ENCODE peak calls at places on chromosomes 3 and 15, in five cellular contexts. One of them, this sample, is unnamed.

GRCh38 chr3:40299721-40300335 is 9.7 kb upstream of the EIF1B start:
- DNase-seq in H1: no peak
- DNase-seq in GM12878: no peak
- DNase-seq in K562: no peak
- DNase-seq in HepG2: no peak
- DNase-seq in this sample: no peak

GRCh38 chr3:180979949-180980348 is 9.6 kb downstream of the DNAJC19 start:
- DNase-seq in HepG2: no peak
- DNase-seq in H1: no peak
- DNase-seq in GM12878: no peak
- DNase-seq in K562: no peak
- DNase-seq in this sample: no peak

GRCh38 chr3:169744332-169745054 is 20.4 kb downstream of the TERC start:
- DNase-seq in HepG2: no peak
- DNase-seq in H1: no peak
- DNase-seq in K562: no peak
- DNase-seq in GM12878: no peak
- DNase-seq in this sample: peak; percentile 44

GRCh38 chr3:141095546-141095937 is 44.4 kb downstream of the SPSB4 start:
- DNase-seq in K562: no peak
- DNase-seq in H1: no peak
- DNase-seq in GM12878: no peak
- DNase-seq in HepG2: no peak
- DNase-seq in this sample: no peak

GRCh38 chr3:55409802-55410201 is 77.3 kb downstream of the WNT5A start:
- DNase-seq in GM12878: no peak
- DNase-seq in K562: no peak
- DNase-seq in HepG2: no peak
- DNase-seq in H1: no peak
- DNase-seq in this sample: no peak

GRCh38 chr3:128453521-128454309 is 13.0 kb downstream of the DNAJB8 start:
- DNase-seq in HepG2: no peak
- DNase-seq in K562: no peak
- DNase-seq in H1: no peak
- DNase-seq in GM12878: no peak
- DNase-seq in this sample: no peak

GRCh38 chr3:10340046-10340445 is 19.1 kb upstream of the SEC13 start:
- DNase-seq in H1: no peak
- DNase-seq in GM12878: no peak
- DNase-seq in K562: no peak
- DNase-seq in HepG2: no peak
- DNase-seq in this sample: no peak

GRCh38 chr3:32757618-32758374 is 60.0 kb upstream of the TRIM71 start:
- DNase-seq in H1: no peak
- DNase-seq in K562: peak; percentile 34
- DNase-seq in GM12878: no peak
- DNase-seq in HepG2: peak; percentile 50
- DNase-seq in this sample: no peak

GRCh38 chr3:144032531-144033234 is 61.1 kb downstream of the DIPK2A start:
- DNase-seq in HepG2: no peak
- DNase-seq in GM12878: peak; percentile 21
- DNase-seq in K562: no peak
- DNase-seq in H1: no peak
- DNase-seq in this sample: no peak

GRCh38 chr3:144033863-144034262 is 62.2 kb downstream of the DIPK2A start:
- DNase-seq in H1: no peak
- DNase-seq in GM12878: no peak
- DNase-seq in HepG2: no peak
- DNase-seq in K562: no peak
- DNase-seq in this sample: no peak

GRCh38 chr3:144033235-144033579 is 61.6 kb downstream of the DIPK2A start:
- DNase-seq in H1: no peak
- DNase-seq in HepG2: no peak
- DNase-seq in GM12878: no peak
- DNase-seq in K562: no peak
- DNase-seq in this sample: no peak

GRCh38 chr3:144029769-144030168 is 58.1 kb downstream of the DIPK2A start:
- DNase-seq in HepG2: no peak
- DNase-seq in K562: no peak
- DNase-seq in GM12878: no peak
- DNase-seq in H1: no peak
- DNase-seq in this sample: no peak

GRCh38 chr3:144031938-144032337 is 60.3 kb downstream of the DIPK2A start:
- DNase-seq in K562: no peak
- DNase-seq in H1: no peak
- DNase-seq in GM12878: no peak
- DNase-seq in HepG2: no peak
- DNase-seq in this sample: no peak
- TF ChIP-seq CREB1 in K562: no peak
- TF ChIP-seq CREB1 in H1: no peak
- TF ChIP-seq CREB1 in GM12878: no peak
- TF ChIP-seq CREB1 in HepG2: no peak
- TF ChIP-seq CREB1 in this sample: no peak

DNA sequence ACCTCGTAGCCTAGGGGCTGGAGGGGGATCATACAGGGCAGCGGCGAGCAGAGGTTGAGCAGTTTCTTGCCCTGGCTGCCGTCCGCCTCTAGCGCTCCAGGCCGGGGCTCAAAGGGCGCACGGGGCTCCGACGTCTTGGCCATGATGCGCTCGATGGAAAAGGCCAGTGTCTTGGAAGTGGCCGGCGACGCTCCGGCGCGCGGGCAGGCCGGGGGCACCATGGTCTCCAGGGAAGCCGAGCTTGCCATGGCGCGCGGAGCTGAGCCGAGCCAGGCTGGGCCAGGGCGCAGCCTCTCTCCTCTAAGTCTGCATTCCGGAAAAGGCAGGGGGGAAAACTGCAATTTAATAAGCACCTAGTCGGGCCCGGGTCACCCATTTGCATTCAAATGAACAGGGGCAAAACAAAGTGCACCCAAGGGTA is 719 bp downstream of the FEZF2 start:
- DNase-seq in K562: no peak
- DNase-seq in HepG2: no peak
- DNase-seq in GM12878: no peak
- DNase-seq in H1: no peak
- DNase-seq in this sample: no peak
- TF ChIP-seq EZH2 in K562: no peak
- TF ChIP-seq EZH2 in HepG2: no peak
- TF ChIP-seq EZH2 in GM12878: no peak
- TF ChIP-seq EZH2 in H1: peak; percentile 91
- TF ChIP-seq EZH2 in this sample: peak; percentile 91

GRCh38 chr15:82999905-83000671 is 11.4 kb downstream of the C15orf40 start:
- DNase-seq in K562: peak; percentile 27
- DNase-seq in H1: peak; percentile 43
- DNase-seq in GM12878: peak; percentile 43
- DNase-seq in HepG2: peak; percentile 28
- DNase-seq in this sample: peak; percentile 75
- TF ChIP-seq CREB1 in K562: no peak
- TF ChIP-seq CREB1 in H1: no peak
- TF ChIP-seq CREB1 in GM12878: no peak
- TF ChIP-seq CREB1 in HepG2: no peak
- TF ChIP-seq CREB1 in this sample: no peak

DNA sequence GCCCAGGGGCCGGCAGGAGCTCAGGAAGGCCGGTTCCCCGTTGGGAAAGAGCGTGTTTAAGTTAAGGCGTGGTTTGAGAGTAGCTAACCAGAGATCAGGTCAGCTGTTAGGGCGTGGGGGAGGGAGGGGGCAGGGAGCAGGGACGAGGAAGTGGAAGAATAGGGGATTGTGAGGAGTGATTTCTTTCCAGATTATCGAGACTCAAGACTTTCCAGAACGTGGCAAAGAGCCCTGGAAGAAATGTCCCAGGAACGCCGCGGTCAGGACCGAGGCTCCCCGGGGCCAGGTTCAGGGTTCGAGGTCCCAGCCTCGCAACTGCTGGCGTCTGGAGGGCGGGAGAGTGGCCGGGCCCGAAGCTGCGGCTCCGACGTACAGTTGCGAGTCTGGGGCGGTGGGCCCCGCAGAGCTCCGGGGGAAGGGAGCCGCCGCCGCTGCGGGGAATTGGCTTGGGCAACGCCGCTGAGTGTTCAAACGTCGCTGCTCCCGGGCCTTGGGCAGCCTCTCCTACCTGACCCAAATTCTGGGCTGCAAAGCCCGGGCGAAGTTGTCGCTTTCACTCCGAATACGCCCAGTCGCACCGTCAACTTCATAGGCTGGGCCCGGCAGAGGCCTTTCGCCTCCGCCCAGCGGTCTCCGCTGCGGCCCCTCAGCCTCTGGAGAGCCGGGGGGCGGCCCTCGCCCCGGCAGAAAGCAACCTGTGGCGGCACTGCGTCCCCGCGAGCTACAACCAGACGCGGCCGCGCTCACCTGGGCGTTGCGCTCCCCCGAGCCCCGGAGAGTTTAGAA is 9.5 kb downstream of the ISL2 start:
- DNase-seq in H1: peak; percentile 77
- DNase-seq in K562: no peak
- DNase-seq in HepG2: peak; percentile 61
- DNase-seq in GM12878: no peak
- DNase-seq in this sample: peak; percentile 80
- TF ChIP-seq EZH2 in H1: no peak
- TF ChIP-seq EZH2 in K562: no peak
- TF ChIP-seq EZH2 in HepG2: no peak
- TF ChIP-seq EZH2 in GM12878: no peak
- TF ChIP-seq EZH2 in this sample: peak; percentile 3

GRCh38 chr3:30098656-30099454 is 507.5 kb upstream of the TGFBR2 start:
- DNase-seq in K562: no peak
- DNase-seq in GM12878: no peak
- DNase-seq in HepG2: peak; percentile 12
- DNase-seq in H1: no peak
- DNase-seq in this sample: no peak
- TF ChIP-seq CREB1 in K562: no peak
- TF ChIP-seq CREB1 in GM12878: no peak
- TF ChIP-seq CREB1 in HepG2: no peak
- TF ChIP-seq CREB1 in H1: no peak
- TF ChIP-seq CREB1 in this sample: no peak

DNA sequence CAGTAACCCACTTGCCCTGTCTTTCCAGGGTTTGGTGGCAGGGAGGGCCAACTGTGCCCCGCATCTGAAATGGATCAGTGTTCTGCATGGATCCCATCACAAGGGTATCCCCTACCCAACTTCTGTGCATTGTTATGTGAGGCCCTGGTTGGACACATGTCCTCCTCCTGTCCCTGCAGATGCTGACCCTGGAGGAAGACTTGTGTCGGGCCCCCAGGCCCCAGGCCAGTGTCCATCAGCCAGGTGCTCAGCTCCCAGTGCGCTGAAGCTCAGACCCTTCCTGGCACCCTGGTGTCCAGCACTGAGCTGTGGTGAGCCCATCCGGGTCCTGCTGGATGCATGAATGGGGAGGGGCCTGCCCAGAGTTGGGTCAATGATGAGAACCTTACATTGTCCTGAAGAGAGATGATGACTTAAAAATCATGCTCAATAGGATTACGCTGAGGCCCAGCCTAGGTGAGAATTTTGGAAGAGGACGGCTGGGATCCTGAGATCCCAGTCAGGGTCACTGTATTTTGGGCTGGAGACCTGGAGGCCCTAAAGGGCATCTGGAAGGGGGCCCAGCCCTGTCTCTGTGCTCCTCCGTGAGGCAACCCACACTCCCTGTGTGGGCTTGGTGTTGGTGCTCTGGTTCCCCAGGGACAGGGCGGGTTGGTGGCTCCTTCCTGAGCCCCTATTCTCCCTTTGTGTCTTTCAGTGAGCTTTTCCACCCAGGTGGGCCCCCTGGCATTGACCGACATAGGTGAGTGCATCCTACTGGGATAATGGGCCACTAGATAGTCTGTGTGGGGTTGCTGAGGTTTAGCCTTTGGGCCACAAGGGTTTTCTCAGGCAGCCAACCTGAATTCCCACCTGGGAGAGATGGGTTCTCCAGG is 199.1 kb downstream of the UBE3A start:
- DNase-seq in GM12878: no peak
- DNase-seq in HepG2: no peak
- DNase-seq in H1: no peak
- DNase-seq in K562: no peak
- DNase-seq in this sample: no peak
- TF ChIP-seq EZH2 in GM12878: no peak
- TF ChIP-seq EZH2 in HepG2: no peak
- TF ChIP-seq EZH2 in H1: no peak
- TF ChIP-seq EZH2 in K562: no peak
- TF ChIP-seq EZH2 in this sample: no peak

DNA sequence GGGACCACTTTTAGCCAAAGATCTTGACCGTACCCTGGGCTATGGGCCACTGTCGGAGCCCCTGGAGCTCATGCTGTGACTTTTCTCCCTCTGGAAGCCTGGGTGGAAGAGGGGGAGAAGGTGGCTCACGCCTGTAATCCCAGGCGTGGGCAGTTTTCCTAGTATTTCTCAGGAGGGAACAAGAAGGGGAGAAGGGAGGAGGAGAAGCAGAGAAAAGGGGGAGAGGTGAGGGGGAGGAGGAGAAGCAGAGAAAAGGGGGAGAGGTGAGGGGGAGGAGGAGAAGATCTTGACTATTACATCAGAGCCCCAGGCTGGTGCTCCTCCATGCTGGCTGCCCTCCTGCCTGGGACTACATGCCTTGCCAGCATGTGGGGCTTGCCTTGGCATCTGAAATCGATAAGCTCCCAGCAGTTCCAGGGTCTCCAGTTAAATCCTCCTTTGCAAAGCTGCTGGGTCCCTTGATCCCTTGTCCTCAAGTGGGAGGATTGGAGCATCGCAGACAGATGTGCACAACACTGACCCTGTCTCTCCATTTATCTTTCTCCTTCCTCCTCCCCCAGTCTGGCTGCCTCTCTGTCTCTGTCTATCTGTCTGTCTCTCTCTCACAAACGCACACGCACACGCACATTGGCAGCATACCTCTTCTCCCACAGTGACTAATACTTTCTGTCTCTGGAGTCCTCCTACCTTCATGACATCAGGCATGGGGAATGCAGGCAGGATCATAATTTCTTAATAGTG is 41.6 kb downstream of the MRAS start:
- DNase-seq in GM12878: no peak
- DNase-seq in H1: no peak
- DNase-seq in K562: no peak
- DNase-seq in HepG2: peak; percentile 71
- DNase-seq in this sample: no peak
- TF ChIP-seq CREB1 in GM12878: no peak
- TF ChIP-seq CREB1 in H1: no peak
- TF ChIP-seq CREB1 in K562: no peak
- TF ChIP-seq CREB1 in HepG2: no peak
- TF ChIP-seq CREB1 in this sample: no peak